ENCODE peak calls at places on chromosome 4, in five cellular contexts. P, S, W, M and T are unnamed samples.

GRCh38 chr4:184310171-184310567 is 92.5 kb upstream of the ENPP6 start:
- DNase-seq in P (no peak), S (peak; percentile 66), W (no peak), M (peak; percentile 6), T (peak; percentile 19)

GRCh38 chr4:602559-602942 is 22.8 kb upstream of the PDE6B start:
- DNase-seq in P (no peak), S (peak; percentile 81), W (peak; percentile 6), M (no peak), T (peak; percentile 32)

GRCh38 chr4:188647820-188648380 is 508.7 kb downstream of the TRIML1 start:
- DNase-seq in P (no peak), S (no peak), W (no peak), M (no peak), T (no peak)

GRCh38 chr4:15794905-15795304 is 16.8 kb downstream of the CD38 start:
- DNase-seq in P (no peak), S (no peak), W (peak; percentile 30), M (no peak), T (no peak)

GRCh38 chr4:90958256-90958895 is 831.2 kb downstream of the CCSER1 start:
- DNase-seq in P (no peak), S (no peak), W (peak; percentile 51), M (no peak), T (no peak)

GRCh38 chr4:88709989-88710388 is 12.4 kb upstream of the NAP1L5 start:
- DNase-seq in P (no peak), S (no peak), W (no peak), M (no peak), T (no peak)

GRCh38 chr4:53994382-53994781 is 70.0 kb downstream of the CHIC2 start:
- DNase-seq in P (no peak), S (no peak), W (no peak), M (no peak), T (no peak)

GRCh38 chr4:4339504-4340085 is 47.3 kb upstream of the NSG1 start:
- DNase-seq in P (no peak), S (no peak), W (peak; percentile 82), M (no peak), T (no peak)

GRCh38 chr4:6343950-6344408 is 74.3 kb downstream of the WFS1 start:
- DNase-seq in P (no peak), S (no peak), W (no peak), M (no peak), T (no peak)